ENCODE peak calls at places on chromosomes 5 and 9, in seven cellular contexts. X, J, L, I, C, D and M are unnamed samples. For H3K9me3 and H3K4me1, the result is how much of the 10 kb centered on the place peaks cover.

GRCh38 chr9:116007824-116008223 is 145.8 kb upstream of the PAPPA start:
- DNase-seq in X (no peak), J (no peak), L (peak), I (no peak), C (no peak), D (no peak), M (no peak)

GRCh38 chr5:34854459-34855174 is 15.7 kb downstream of the TTC23L start:
- DNase-seq in X (no peak), J (peak), L (peak), I (no peak), C (no peak), D (no peak), M (no peak)

GRCh38 chr9:123742009-123742767 is 187.7 kb downstream of the DENND1A start:
- DNase-seq in X (no peak), J (no peak), L (no peak), I (no peak), C (peak), D (peak), M (no peak)

GRCh38 chr5:1034421-1034905 is 25.9 kb downstream of the NKD2 start:
- DNase-seq in X (no peak), J (no peak), L (no peak), I (no peak), C (no peak), D (no peak), M (no peak)

GRCh38 chr5:28967848-28968247 is 1929.5 kb upstream of the CDH9 start:
- DNase-seq in X (no peak), J (no peak), L (no peak), I (no peak), C (no peak), D (no peak), M (no peak)

GRCh38 chr5:153490124-153491085 is at the start of gene GRIA1:
- DNase-seq in X (no peak), J (no peak), L (no peak), I (no peak), C (no peak), D (peak), M (no peak)

GRCh38 chr5:129509363-129509762 is 49.3 kb downstream of the ADAMTS19 start:
- DNase-seq in X (no peak), J (no peak), L (no peak), I (no peak), C (no peak), D (no peak), M (no peak)

GRCh38 chr5:1511651-1512540 is 11.9 kb downstream of the LPCAT1 start:
- DNase-seq in X (peak), J (peak), L (peak), I (no peak), C (peak), D (no peak), M (no peak)

GRCh38 chr5:73899055-73899454 is 273.1 kb downstream of the ARHGEF28 start:
- DNase-seq in X (no peak), J (peak), L (no peak), I (no peak), C (no peak), D (no peak), M (no peak)

DNA sequence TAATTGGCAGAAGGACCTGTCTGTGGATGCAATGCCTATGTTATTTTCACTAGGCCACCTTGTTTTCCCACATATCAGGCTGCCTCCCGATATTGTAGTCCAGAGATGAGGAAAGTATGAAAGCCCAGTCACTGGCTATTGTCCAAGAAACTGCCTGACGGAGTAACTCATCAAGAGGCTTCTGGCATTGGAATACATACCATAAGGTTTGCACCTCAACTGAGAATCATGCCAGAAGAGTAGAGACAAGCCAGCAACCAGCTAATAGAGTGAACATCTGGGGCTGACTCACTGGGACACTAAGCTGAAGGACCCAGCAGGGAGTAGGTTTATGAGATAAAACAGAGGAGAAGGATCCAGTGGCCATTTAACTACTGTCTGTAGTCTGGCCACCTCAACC is 137.2 kb upstream of the FST start:
- DNase-seq in X (no peak), J (no peak), L (peak), I (no peak), C (no peak), D (no peak), M (no peak)
- H3K9me3 ChIP-seq in X (under half), J (under half), L (under half), I (under half), C (under half), D (under half), M (under half)

GRCh38 chr5:32163785-32164184 is 10.3 kb downstream of the GOLPH3 start:
- DNase-seq in X (no peak), J (no peak), L (no peak), I (no peak), C (no peak), D (no peak), M (no peak)

GRCh38 chr5:32168460-32169033 is 5.6 kb downstream of the GOLPH3 start:
- DNase-seq in X (no peak), J (no peak), L (no peak), I (no peak), C (no peak), D (no peak), M (no peak)

GRCh38 chr5:32170303-32171170 is 3.6 kb downstream of the GOLPH3 start:
- DNase-seq in X (no peak), J (no peak), L (peak), I (no peak), C (no peak), D (no peak), M (no peak)

GRCh38 chr5:32163053-32163452 is 11.1 kb downstream of the GOLPH3 start:
- DNase-seq in X (no peak), J (no peak), L (no peak), I (no peak), C (no peak), D (no peak), M (no peak)

DNA sequence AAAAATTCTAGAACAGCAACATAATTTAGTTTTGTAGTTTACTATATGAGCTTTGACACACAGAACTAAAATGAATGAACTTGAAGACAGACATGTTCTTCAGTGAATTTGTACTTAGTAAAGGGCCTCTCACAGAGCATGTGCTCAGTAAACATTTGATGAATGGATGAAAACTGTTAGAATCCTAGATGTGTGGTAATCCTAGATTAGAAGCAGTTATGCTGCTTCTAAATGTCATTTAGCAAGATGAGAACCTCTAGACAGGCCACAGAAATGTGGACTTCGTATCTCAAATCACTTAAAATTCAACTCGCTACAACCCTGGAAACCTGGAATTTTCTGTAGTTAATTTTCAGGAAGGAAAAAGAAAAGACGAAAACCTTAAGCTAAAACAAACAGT is 8.5 kb downstream of the GOLPH3 start:
- DNase-seq in X (no peak), J (no peak), L (no peak), I (no peak), C (no peak), D (no peak), M (no peak)
- H3K4me1 ChIP-seq in X (under half), J (under half), L (under half), I (under half), C (under half), D (under half), M (under half)

GRCh38 chr5:74992791-74993190 is 59.6 kb downstream of the GCNT4 start:
- DNase-seq in X (no peak), J (no peak), L (peak), I (no peak), C (no peak), D (no peak), M (no peak)
- H3K9me3 ChIP-seq in X (under half), J (under half), L (under half), I (under half), C (under half), D (under half), M (under half)

DNA sequence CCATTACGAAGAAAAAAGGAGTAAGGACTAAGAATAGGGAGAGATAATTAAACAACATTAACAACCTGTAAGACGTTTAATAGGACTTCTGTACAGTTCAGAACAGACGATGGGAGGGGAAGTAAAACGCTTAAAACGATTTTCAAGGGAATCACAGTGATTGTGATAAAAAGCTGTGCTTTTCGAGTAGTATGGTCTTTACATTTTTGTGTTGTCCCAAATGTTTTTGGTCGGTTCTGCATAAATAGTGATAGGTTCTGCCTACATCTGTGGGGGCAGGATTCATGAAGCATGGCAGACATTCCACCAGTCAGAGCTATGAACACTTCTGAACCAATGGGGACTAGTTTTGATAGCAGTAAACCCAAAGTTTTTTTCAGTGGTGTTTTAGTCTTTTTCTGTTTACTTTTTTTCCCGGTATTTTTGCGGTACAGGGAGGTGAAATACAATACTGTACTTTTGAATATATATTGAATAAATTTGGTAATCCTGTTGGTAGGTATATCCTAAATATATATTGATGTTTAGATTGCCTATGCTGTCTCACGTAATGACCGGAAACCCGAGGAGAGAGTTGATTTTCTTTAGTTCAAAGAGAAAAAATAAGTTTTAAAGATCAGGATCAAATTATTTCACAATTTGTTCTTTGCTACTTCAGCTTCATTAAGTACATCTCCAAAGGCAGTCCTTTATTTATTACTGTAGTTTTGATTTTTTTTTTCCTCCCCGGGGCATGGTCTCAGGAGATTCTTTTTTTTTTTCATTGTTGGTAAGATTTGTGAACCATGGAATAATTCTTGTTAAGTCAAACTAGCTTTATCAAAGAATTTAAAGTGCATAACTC is 1.3 kb downstream of the ERBIN start:
- DNase-seq in X (no peak), J (peak), L (peak), I (no peak), C (no peak), D (peak), M (no peak)
- H3K4me1 ChIP-seq in X (under half), J (under half), L (under half), I (under half), C (under half), D (under half), M (under half)

GRCh38 chr5:25669645-25670401 is 1025.0 kb upstream of the CDH10 start:
- DNase-seq in X (no peak), J (no peak), L (no peak), I (no peak), C (no peak), D (no peak), M (no peak)
- H3K9me3 ChIP-seq in X (under half), J (under half), L (under half), I (under half), C (under half), D (under half), M (under half)

GRCh38 chr5:154940375-154940771 is 500 bp upstream of the MRPL22 start:
- DNase-seq in X (no peak), J (no peak), L (no peak), I (no peak), C (no peak), D (no peak), M (no peak)
- H3K4me1 ChIP-seq in X (under half), J (under half), L (under half), I (under half), C (under half), D (under half), M (under half)

GRCh38 chr5:118933703-118934102 is 54.6 kb downstream of the DTWD2 start:
- DNase-seq in X (no peak), J (no peak), L (no peak), I (no peak), C (no peak), D (no peak), M (no peak)
- H3K9me3 ChIP-seq in X (under half), J (under half), L (under half), I (under half), C (under half), D (under half), M (under half)